ENCODE peak calls at places on chromosomes 3 and 15, in eight cellular contexts. One of them, this sample, is unnamed.
A peak's percentile ranks its signal among the peaks of the same experiment; 100 is the strongest.

GRCh38 chr15:25909325-25909724 is 46.2 kb upstream of the ATP10A start:
- DNase-seq in adrenal gland: no peak
- DNase-seq in astrocyte of the spinal cord: no peak
- DNase-seq in colonic mucosa: no peak
- DNase-seq in GM20000: no peak
- DNase-seq in astrocyte of the cerebellum: no peak
- DNase-seq in H9: no peak
- DNase-seq in GM23338: no peak
- DNase-seq in this sample: no peak

GRCh38 chr3:100880072-100880471 is 113.1 kb downstream of the ABI3BP start:
- DNase-seq in GM20000: no peak
- DNase-seq in astrocyte of the cerebellum: no peak
- DNase-seq in colonic mucosa: peak; percentile 21
- DNase-seq in adrenal gland: no peak
- DNase-seq in H9: no peak
- DNase-seq in GM23338: no peak
- DNase-seq in astrocyte of the spinal cord: no peak
- DNase-seq in this sample: no peak

GRCh38 chr3:170815340-170815739 is 54.7 kb downstream of the RPL22L1 start:
- DNase-seq in colonic mucosa: peak; percentile 29
- DNase-seq in GM23338: peak; percentile 86
- DNase-seq in GM20000: no peak
- DNase-seq in astrocyte of the cerebellum: no peak
- DNase-seq in astrocyte of the spinal cord: peak; percentile 29
- DNase-seq in H9: peak; percentile 74
- DNase-seq in adrenal gland: no peak
- DNase-seq in this sample: no peak

GRCh38 chr3:97658670-97659285 is 105.8 kb upstream of the ARL6 start:
- DNase-seq in adrenal gland: peak; percentile 1
- DNase-seq in astrocyte of the spinal cord: peak; percentile 19
- DNase-seq in GM20000: peak; percentile 8
- DNase-seq in H9: no peak
- DNase-seq in colonic mucosa: no peak
- DNase-seq in GM23338: peak; percentile 79
- DNase-seq in astrocyte of the cerebellum: peak; percentile 2
- DNase-seq in this sample: no peak

GRCh38 chr3:46947981-46948791 is 28.4 kb downstream of the CCDC12 start:
- DNase-seq in astrocyte of the spinal cord: no peak
- DNase-seq in colonic mucosa: peak; percentile 88
- DNase-seq in GM23338: no peak
- DNase-seq in GM20000: no peak
- DNase-seq in H9: no peak
- DNase-seq in adrenal gland: peak; percentile 94
- DNase-seq in astrocyte of the cerebellum: no peak
- DNase-seq in this sample: peak; percentile 61

GRCh38 chr3:124558898-124559649 is 171.2 kb upstream of the UMPS start:
- DNase-seq in adrenal gland: peak; percentile 91
- DNase-seq in astrocyte of the cerebellum: peak; percentile 95
- DNase-seq in H9: peak; percentile 38
- DNase-seq in astrocyte of the spinal cord: peak; percentile 94
- DNase-seq in GM23338: no peak
- DNase-seq in colonic mucosa: peak; percentile 87
- DNase-seq in GM20000: no peak
- DNase-seq in this sample: no peak

GRCh38 chr3:80889643-80890042 is 871.8 kb downstream of the GBE1 start:
- DNase-seq in astrocyte of the spinal cord: no peak
- DNase-seq in adrenal gland: no peak
- DNase-seq in GM23338: no peak
- DNase-seq in astrocyte of the cerebellum: no peak
- DNase-seq in GM20000: no peak
- DNase-seq in H9: no peak
- DNase-seq in colonic mucosa: no peak
- DNase-seq in this sample: no peak

GRCh38 chr15:31402511-31403056 is 75.9 kb downstream of the KLF13 start:
- DNase-seq in GM23338: no peak
- DNase-seq in adrenal gland: peak; percentile 33
- DNase-seq in colonic mucosa: no peak
- DNase-seq in GM20000: peak; percentile 7
- DNase-seq in H9: no peak
- DNase-seq in astrocyte of the cerebellum: no peak
- DNase-seq in astrocyte of the spinal cord: peak; percentile 44
- DNase-seq in this sample: no peak

GRCh38 chr3:136075816-136076215 is 110.3 kb downstream of the PPP2R3A start:
- DNase-seq in GM20000: no peak
- DNase-seq in adrenal gland: peak; percentile 26
- DNase-seq in H9: no peak
- DNase-seq in astrocyte of the spinal cord: peak; percentile 20
- DNase-seq in GM23338: no peak
- DNase-seq in colonic mucosa: no peak
- DNase-seq in astrocyte of the cerebellum: no peak
- DNase-seq in this sample: no peak

DNA sequence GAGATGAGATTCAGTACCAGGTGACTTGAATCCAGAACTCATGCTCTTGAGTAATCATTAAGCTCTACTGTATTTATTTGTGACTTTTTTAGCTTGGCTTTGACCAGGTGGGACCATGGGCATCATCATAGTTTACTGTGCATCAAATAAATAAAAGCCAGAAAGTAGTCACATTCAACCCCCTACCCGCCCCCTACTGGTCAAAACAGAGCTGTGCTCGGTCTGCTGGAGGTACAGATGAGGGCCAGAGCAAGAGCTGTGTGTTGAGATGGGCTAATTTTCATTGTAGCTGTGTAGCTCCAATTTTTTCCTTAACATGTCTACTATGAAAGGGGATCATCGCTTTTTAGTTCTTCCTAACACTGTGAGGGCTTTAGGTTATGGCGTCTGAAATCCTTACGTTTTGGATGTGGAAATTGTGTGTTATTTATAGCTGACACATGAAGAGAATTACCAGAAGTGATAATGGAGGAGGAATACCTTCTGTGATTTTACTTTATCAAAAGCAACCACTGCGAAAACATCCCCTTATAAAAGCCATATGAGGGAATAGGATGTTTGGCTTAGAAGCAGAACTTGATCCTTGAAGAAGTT is 375.1 kb downstream of the PTPRG start:
- DNase-seq in astrocyte of the spinal cord: no peak
- DNase-seq in colonic mucosa: peak; percentile 23
- DNase-seq in H9: no peak
- DNase-seq in astrocyte of the cerebellum: no peak
- DNase-seq in GM20000: peak; percentile 19
- DNase-seq in adrenal gland: peak; percentile 7
- DNase-seq in GM23338: peak; percentile 78
- DNase-seq in this sample: no peak
- TF ChIP-seq CTCF in astrocyte of the spinal cord: peak; percentile 65
- TF ChIP-seq CTCF in colonic mucosa: no peak
- TF ChIP-seq CTCF in H9: peak; percentile 79
- TF ChIP-seq CTCF in astrocyte of the cerebellum: peak; percentile 52
- TF ChIP-seq CTCF in GM20000: peak; percentile 75
- TF ChIP-seq CTCF in adrenal gland: no peak
- TF ChIP-seq CTCF in GM23338: peak; percentile 96
- TF ChIP-seq CTCF in this sample: no peak

GRCh38 chr3:9399746-9400145 is 2.3 kb downstream of the SETD5 start:
- DNase-seq in GM23338: peak; percentile 88
- DNase-seq in adrenal gland: peak; percentile 89
- DNase-seq in colonic mucosa: peak; percentile 69
- DNase-seq in astrocyte of the cerebellum: peak; percentile 85
- DNase-seq in H9: peak; percentile 82
- DNase-seq in astrocyte of the spinal cord: peak; percentile 93
- DNase-seq in GM20000: peak; percentile 31
- DNase-seq in this sample: no peak
- TF ChIP-seq CTCF in GM23338: no peak
- TF ChIP-seq CTCF in adrenal gland: no peak
- TF ChIP-seq CTCF in colonic mucosa: no peak
- TF ChIP-seq CTCF in astrocyte of the cerebellum: no peak
- TF ChIP-seq CTCF in H9: no peak
- TF ChIP-seq CTCF in astrocyte of the spinal cord: peak; percentile 20
- TF ChIP-seq CTCF in GM20000: no peak
- TF ChIP-seq CTCF in this sample: no peak

GRCh38 chr3:4930501-4930900 is 48.7 kb upstream of the BHLHE40 start:
- DNase-seq in astrocyte of the cerebellum: no peak
- DNase-seq in GM20000: no peak
- DNase-seq in GM23338: no peak
- DNase-seq in astrocyte of the spinal cord: no peak
- DNase-seq in colonic mucosa: no peak
- DNase-seq in adrenal gland: no peak
- DNase-seq in H9: no peak
- DNase-seq in this sample: no peak
- TF ChIP-seq CTCF in astrocyte of the cerebellum: no peak
- TF ChIP-seq CTCF in GM20000: no peak
- TF ChIP-seq CTCF in GM23338: no peak
- TF ChIP-seq CTCF in astrocyte of the spinal cord: no peak
- TF ChIP-seq CTCF in colonic mucosa: no peak
- TF ChIP-seq CTCF in adrenal gland: no peak
- TF ChIP-seq CTCF in H9: peak; percentile 31
- TF ChIP-seq CTCF in this sample: no peak

DNA sequence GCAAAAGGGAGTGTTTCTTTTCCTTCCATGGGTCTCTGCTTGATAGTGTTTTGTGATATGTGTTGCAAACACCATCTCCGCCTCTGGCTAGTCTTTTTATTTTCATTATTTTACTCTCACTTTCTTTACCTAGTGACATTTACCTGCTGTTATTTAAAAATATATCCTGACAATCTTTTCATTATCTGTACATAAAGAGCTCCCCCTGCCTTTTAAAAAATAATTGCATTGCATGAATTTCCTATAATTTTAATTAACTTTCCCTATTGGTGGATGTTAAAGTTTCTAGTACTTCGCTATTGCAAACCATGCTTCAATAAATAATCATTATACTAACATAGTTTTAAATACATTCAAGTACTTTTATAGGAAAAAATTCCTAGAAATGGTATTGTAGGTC is 48.8 kb upstream of the GCNT3 start:
- DNase-seq in astrocyte of the spinal cord: no peak
- DNase-seq in astrocyte of the cerebellum: no peak
- DNase-seq in GM20000: no peak
- DNase-seq in colonic mucosa: no peak
- DNase-seq in GM23338: no peak
- DNase-seq in H9: no peak
- DNase-seq in adrenal gland: no peak
- DNase-seq in this sample: no peak
- TF ChIP-seq CTCF in astrocyte of the spinal cord: peak; percentile 19
- TF ChIP-seq CTCF in astrocyte of the cerebellum: no peak
- TF ChIP-seq CTCF in GM20000: no peak
- TF ChIP-seq CTCF in colonic mucosa: no peak
- TF ChIP-seq CTCF in GM23338: peak; percentile 30
- TF ChIP-seq CTCF in H9: no peak
- TF ChIP-seq CTCF in adrenal gland: no peak
- TF ChIP-seq CTCF in this sample: no peak

GRCh38 chr3:149476135-149476684 is 1.7 kb downstream of the TM4SF4 start:
- DNase-seq in colonic mucosa: no peak
- DNase-seq in astrocyte of the spinal cord: no peak
- DNase-seq in H9: no peak
- DNase-seq in GM23338: no peak
- DNase-seq in adrenal gland: no peak
- DNase-seq in astrocyte of the cerebellum: no peak
- DNase-seq in GM20000: no peak
- DNase-seq in this sample: no peak

GRCh38 chr3:149475451-149476060 is 1.1 kb downstream of the TM4SF4 start:
- DNase-seq in astrocyte of the cerebellum: no peak
- DNase-seq in astrocyte of the spinal cord: no peak
- DNase-seq in colonic mucosa: no peak
- DNase-seq in adrenal gland: no peak
- DNase-seq in H9: no peak
- DNase-seq in GM23338: no peak
- DNase-seq in GM20000: no peak
- DNase-seq in this sample: no peak

GRCh38 chr3:149479621-149480325 is 5.3 kb downstream of the TM4SF4 start:
- DNase-seq in adrenal gland: peak; percentile 7
- DNase-seq in colonic mucosa: no peak
- DNase-seq in H9: no peak
- DNase-seq in astrocyte of the spinal cord: no peak
- DNase-seq in astrocyte of the cerebellum: no peak
- DNase-seq in GM20000: no peak
- DNase-seq in GM23338: peak; percentile 9
- DNase-seq in this sample: no peak

GRCh38 chr3:149481491-149481890 is 7.0 kb downstream of the TM4SF4 start:
- DNase-seq in colonic mucosa: no peak
- DNase-seq in astrocyte of the cerebellum: no peak
- DNase-seq in GM20000: no peak
- DNase-seq in adrenal gland: no peak
- DNase-seq in GM23338: no peak
- DNase-seq in H9: no peak
- DNase-seq in astrocyte of the spinal cord: no peak
- DNase-seq in this sample: no peak

GRCh38 chr3:149480326-149481017 is 6.0 kb downstream of the TM4SF4 start:
- DNase-seq in astrocyte of the spinal cord: peak; percentile 91
- DNase-seq in adrenal gland: peak; percentile 80
- DNase-seq in GM23338: peak; percentile 88
- DNase-seq in GM20000: peak; percentile 77
- DNase-seq in H9: peak; percentile 91
- DNase-seq in colonic mucosa: peak; percentile 86
- DNase-seq in astrocyte of the cerebellum: peak; percentile 74
- DNase-seq in this sample: no peak
- TF ChIP-seq CTCF in astrocyte of the spinal cord: peak; percentile 96
- TF ChIP-seq CTCF in adrenal gland: peak; percentile 67
- TF ChIP-seq CTCF in GM23338: peak; percentile 86
- TF ChIP-seq CTCF in GM20000: peak; percentile 75
- TF ChIP-seq CTCF in H9: peak; percentile 95
- TF ChIP-seq CTCF in colonic mucosa: peak; percentile 86
- TF ChIP-seq CTCF in astrocyte of the cerebellum: peak; percentile 98
- TF ChIP-seq CTCF in this sample: no peak

GRCh38 chr3:186464424-186465093 is 79.6 kb downstream of the CRYGS start:
- DNase-seq in astrocyte of the cerebellum: no peak
- DNase-seq in colonic mucosa: no peak
- DNase-seq in adrenal gland: no peak
- DNase-seq in H9: peak; percentile 43
- DNase-seq in GM20000: no peak
- DNase-seq in astrocyte of the spinal cord: no peak
- DNase-seq in GM23338: peak; percentile 68
- DNase-seq in this sample: no peak
- TF ChIP-seq CTCF in astrocyte of the cerebellum: no peak
- TF ChIP-seq CTCF in colonic mucosa: no peak
- TF ChIP-seq CTCF in adrenal gland: no peak
- TF ChIP-seq CTCF in H9: peak; percentile 61
- TF ChIP-seq CTCF in GM20000: no peak
- TF ChIP-seq CTCF in astrocyte of the spinal cord: no peak
- TF ChIP-seq CTCF in GM23338: peak; percentile 46
- TF ChIP-seq CTCF in this sample: no peak

GRCh38 chr15:78739996-78740903 is 71.0 kb downstream of the ADAMTS7 start:
- DNase-seq in adrenal gland: peak; percentile 81
- DNase-seq in GM20000: no peak
- DNase-seq in astrocyte of the spinal cord: no peak
- DNase-seq in astrocyte of the cerebellum: no peak
- DNase-seq in H9: peak; percentile 91
- DNase-seq in colonic mucosa: peak; percentile 79
- DNase-seq in GM23338: peak; percentile 94
- DNase-seq in this sample: no peak
- TF ChIP-seq CTCF in adrenal gland: peak; percentile 33
- TF ChIP-seq CTCF in GM20000: peak; percentile 51
- TF ChIP-seq CTCF in astrocyte of the spinal cord: peak; percentile 55
- TF ChIP-seq CTCF in astrocyte of the cerebellum: peak; percentile 42
- TF ChIP-seq CTCF in H9: peak; percentile 63
- TF ChIP-seq CTCF in colonic mucosa: peak; percentile 48
- TF ChIP-seq CTCF in GM23338: no peak
- TF ChIP-seq CTCF in this sample: no peak